ENCODE peak calls at places on chromosomes 5 and 9, in eight cellular contexts. E, Z, Y, N, L, Q, B and O are unnamed samples.

GRCh38 chr9:89739531-89740315 is 134.9 kb downstream of the GADD45G start:
- DNase-seq in Q (no peak), Z (no peak), Y (no peak), E (no peak), L (no peak), B (no peak), N (no peak), O (no peak)

GRCh38 chr5:95631991-95632675 is 12.2 kb downstream of the GPR150 start:
- DNase-seq in L (no peak), Z (peak), Q (no peak), B (no peak), Y (peak), N (no peak), E (no peak), O (no peak)

GRCh38 chr5:133506165-133506564 is 106.2 kb downstream of the FSTL4 start:
- DNase-seq in E (no peak), Z (no peak), N (no peak), Y (no peak), Q (no peak), B (no peak), L (no peak), O (no peak)

GRCh38 chr5:180160822-180161221 is 48.2 kb downstream of the RASGEF1C start:
- DNase-seq in E (no peak), Z (no peak), Q (no peak), L (no peak), N (no peak), B (no peak), Y (no peak), O (no peak)

GRCh38 chr5:180658774-180659564 is 9.6 kb upstream of the FLT4 start:
- DNase-seq in Q (no peak), Y (peak), B (no peak), E (no peak), N (no peak), L (no peak), Z (no peak), O (no peak)

GRCh38 chr9:109903515-109904138 is 123.6 kb downstream of the PALM2AKAP2 start:
- DNase-seq in E (peak), L (peak), Q (peak), B (no peak), N (peak), Z (peak), Y (peak), O (peak)

GRCh38 chr5:76626738-76627137 is 3.5 kb upstream of the F2RL2 start:
- DNase-seq in Y (no peak), B (no peak), E (no peak), L (no peak), Z (no peak), N (no peak), Q (no peak), O (no peak)

GRCh38 chr5:135669416-135669815 is 90.6 kb upstream of the CXCL14 start:
- DNase-seq in E (no peak), B (no peak), L (no peak), Z (no peak), Y (no peak), N (no peak), Q (no peak), O (no peak)

GRCh38 chr9:83119873-83120272 is 56.9 kb upstream of the RASEF start:
- DNase-seq in Y (no peak), L (no peak), E (no peak), N (peak), Z (no peak), Q (no peak), B (no peak), O (no peak)

GRCh38 chr9:109918359-109919163 is 138.6 kb downstream of the PALM2AKAP2 start:
- DNase-seq in Y (no peak), L (no peak), Z (no peak), B (no peak), N (no peak), E (no peak), Q (no peak), O (no peak)

GRCh38 chr9:20472646-20473045 is 149.7 kb downstream of the MLLT3 start:
- DNase-seq in L (no peak), Y (no peak), Z (no peak), B (no peak), N (no peak), E (no peak), Q (no peak), O (no peak)

GRCh38 chr5:83718195-83718825 is 2.3 kb downstream of the HAPLN1 start:
- DNase-seq in L (peak), B (no peak), Z (peak), E (no peak), N (peak), Y (peak), Q (peak), O (peak)

GRCh38 chr5:75300084-75300483 is 36.9 kb upstream of the HMGCR start:
- DNase-seq in Z (no peak), E (no peak), Q (no peak), B (no peak), N (no peak), Y (no peak), L (no peak), O (no peak)

GRCh38 chr9:99062549-99062948 is 42.4 kb upstream of the TGFBR1 start:
- DNase-seq in N (no peak), Q (no peak), Z (no peak), B (no peak), L (no peak), Y (no peak), E (no peak), O (no peak)

GRCh38 chr9:8365466-8366160 is 566.0 kb upstream of the DMAC1 start:
- DNase-seq in Z (no peak), L (no peak), Y (no peak), N (no peak), Q (no peak), E (no peak), B (no peak), O (no peak)

GRCh38 chr9:126482361-126483044 is 131.2 kb upstream of the LMX1B start:
- DNase-seq in N (no peak), E (no peak), Y (peak), Z (peak), Q (peak), L (peak), B (no peak), O (no peak)

GRCh38 chr5:82151622-82152021 is 126.5 kb downstream of the RPS23 start:
- DNase-seq in N (no peak), Z (no peak), Q (no peak), B (no peak), E (no peak), Y (no peak), L (no peak), O (no peak)

GRCh38 chr9:35649431-35650340 is 1.0 kb downstream of the SIT1 start:
- DNase-seq in N (no peak), Y (peak), E (peak), L (no peak), Z (peak), Q (no peak), B (no peak), O (peak)

GRCh38 chr5:151258771-151259170 is 5.8 kb downstream of the GM2A start:
- DNase-seq in Y (no peak), E (no peak), Q (no peak), Z (no peak), B (no peak), L (no peak), N (no peak), O (no peak)

GRCh38 chr5:151259931-151260330 is 6.9 kb downstream of the GM2A start:
- DNase-seq in Z (no peak), B (no peak), L (no peak), N (no peak), Y (no peak), Q (no peak), E (no peak), O (no peak)

GRCh38 chr5:151267481-151268275 is 14.7 kb downstream of the GM2A start:
- DNase-seq in N (no peak), Y (no peak), Z (no peak), L (no peak), B (no peak), E (no peak), Q (no peak), O (no peak)

GRCh38 chr5:151262532-151262931 is 9.5 kb downstream of the GM2A start:
- DNase-seq in L (no peak), E (no peak), B (no peak), Z (no peak), N (no peak), Y (no peak), Q (no peak), O (no peak)

GRCh38 chr5:151264113-151264512 is 11.1 kb downstream of the GM2A start:
- DNase-seq in E (no peak), N (peak), L (no peak), Y (peak), B (no peak), Z (peak), Q (no peak), O (no peak)
- TF ChIP-seq CTCF in E (no peak), N (no peak), L (no peak), Y (no peak), B (no peak), Z (peak), Q (no peak), O (no peak)

DNA sequence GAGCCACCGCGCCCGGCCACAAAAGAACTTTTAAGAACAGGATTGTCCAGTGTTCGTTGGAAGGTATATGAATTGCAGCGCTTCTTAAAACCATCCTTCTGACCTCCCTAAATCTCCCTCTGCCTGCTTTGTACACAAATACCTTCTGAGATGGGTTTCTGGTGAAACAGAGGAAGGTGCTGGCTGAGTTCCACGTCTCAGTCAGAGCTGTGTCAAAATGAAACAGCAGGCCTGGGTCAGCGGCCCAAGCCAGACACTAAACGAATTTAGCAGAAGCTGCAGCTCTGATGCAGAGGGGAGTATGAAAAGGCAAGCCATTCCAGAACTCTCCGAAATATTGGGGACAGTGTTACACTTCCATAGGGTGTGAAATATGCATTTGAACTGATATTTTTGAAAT is 37.8 kb upstream of the CRB2 start:
- DNase-seq in E (no peak), N (no peak), Y (peak), L (no peak), Z (no peak), B (no peak), Q (no peak), O (no peak)
- TF ChIP-seq CTCF in E (no peak), N (no peak), Y (no peak), L (no peak), Z (no peak), B (no peak), Q (no peak), O (no peak)

DNA sequence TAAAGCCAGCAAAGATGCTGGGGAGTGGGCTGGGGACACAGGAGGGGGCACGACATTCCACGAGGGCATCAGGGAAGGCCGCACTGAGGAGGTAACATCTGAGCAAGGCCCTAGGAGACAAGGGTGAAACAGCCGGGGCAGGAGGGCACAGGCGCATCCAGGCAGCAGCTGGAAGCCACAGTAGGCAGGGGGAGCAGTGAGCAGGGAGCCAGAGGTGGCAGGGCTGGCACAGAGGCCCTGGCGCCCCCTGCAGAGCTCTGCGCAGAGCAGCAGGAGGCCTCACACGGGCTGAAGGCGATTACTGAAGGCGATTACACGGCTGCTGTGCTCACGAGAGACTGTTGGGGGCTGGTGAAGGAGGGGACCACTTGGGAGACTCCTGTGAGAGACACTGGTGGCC is 15.4 kb downstream of the LMAN2 start:
- DNase-seq in E (no peak), L (peak), N (peak), Y (peak), B (no peak), Z (no peak), Q (no peak), O (no peak)
- TF ChIP-seq CTCF in E (no peak), L (peak), N (peak), Y (peak), B (no peak), Z (peak), Q (no peak), O (peak)

GRCh38 chr5:167263185-167263584 is 1028.3 kb upstream of the WWC1 start:
- DNase-seq in Z (no peak), Y (no peak), N (no peak), L (no peak), E (no peak), B (no peak), Q (no peak), O (no peak)

GRCh38 chr5:167255931-167256330 is 1035.5 kb upstream of the WWC1 start:
- DNase-seq in B (no peak), Y (no peak), Q (no peak), Z (no peak), L (no peak), E (no peak), N (no peak), O (no peak)

GRCh38 chr5:167261309-167262100 is 1029.9 kb upstream of the WWC1 start:
- DNase-seq in E (no peak), N (no peak), Z (peak), L (peak), Y (peak), B (no peak), Q (no peak), O (no peak)
- TF ChIP-seq CTCF in E (no peak), N (peak), Z (no peak), L (peak), Y (peak), B (no peak), Q (peak), O (peak)

GRCh38 chr5:153147891-153148623 is 342.4 kb upstream of the GRIA1 start:
- DNase-seq in Z (peak), E (no peak), N (peak), L (no peak), B (no peak), Y (peak), Q (peak), O (no peak)
- TF ChIP-seq CTCF in Z (peak), E (peak), N (peak), L (peak), B (no peak), Y (peak), Q (peak), O (peak)

GRCh38 chr9:97638666-97639065 is 5.0 kb downstream of the NCBP1 start:
- DNase-seq in N (no peak), B (no peak), Y (no peak), L (no peak), Q (no peak), E (no peak), Z (no peak), O (no peak)
- TF ChIP-seq CTCF in N (no peak), B (no peak), Y (no peak), L (peak), Q (no peak), E (no peak), Z (peak), O (no peak)

GRCh38 chr9:33227013-33227398 is 13.0 kb upstream of the SPINK4 start:
- DNase-seq in Z (no peak), Y (no peak), E (peak), L (no peak), Q (no peak), B (no peak), N (no peak), O (no peak)

GRCh38 chr9:33227741-33228140 is 12.2 kb upstream of the SPINK4 start:
- DNase-seq in E (no peak), Z (no peak), B (no peak), Y (no peak), N (no peak), Q (no peak), L (no peak), O (no peak)

GRCh38 chr9:33230756-33231691 is 8.9 kb upstream of the SPINK4 start:
- DNase-seq in L (no peak), Q (no peak), E (no peak), Y (no peak), Z (no peak), B (no peak), N (peak), O (no peak)

GRCh38 chr9:33228606-33229005 is 11.4 kb upstream of the SPINK4 start:
- DNase-seq in Q (no peak), Z (no peak), L (no peak), Y (no peak), N (no peak), E (no peak), B (no peak), O (no peak)

DNA sequence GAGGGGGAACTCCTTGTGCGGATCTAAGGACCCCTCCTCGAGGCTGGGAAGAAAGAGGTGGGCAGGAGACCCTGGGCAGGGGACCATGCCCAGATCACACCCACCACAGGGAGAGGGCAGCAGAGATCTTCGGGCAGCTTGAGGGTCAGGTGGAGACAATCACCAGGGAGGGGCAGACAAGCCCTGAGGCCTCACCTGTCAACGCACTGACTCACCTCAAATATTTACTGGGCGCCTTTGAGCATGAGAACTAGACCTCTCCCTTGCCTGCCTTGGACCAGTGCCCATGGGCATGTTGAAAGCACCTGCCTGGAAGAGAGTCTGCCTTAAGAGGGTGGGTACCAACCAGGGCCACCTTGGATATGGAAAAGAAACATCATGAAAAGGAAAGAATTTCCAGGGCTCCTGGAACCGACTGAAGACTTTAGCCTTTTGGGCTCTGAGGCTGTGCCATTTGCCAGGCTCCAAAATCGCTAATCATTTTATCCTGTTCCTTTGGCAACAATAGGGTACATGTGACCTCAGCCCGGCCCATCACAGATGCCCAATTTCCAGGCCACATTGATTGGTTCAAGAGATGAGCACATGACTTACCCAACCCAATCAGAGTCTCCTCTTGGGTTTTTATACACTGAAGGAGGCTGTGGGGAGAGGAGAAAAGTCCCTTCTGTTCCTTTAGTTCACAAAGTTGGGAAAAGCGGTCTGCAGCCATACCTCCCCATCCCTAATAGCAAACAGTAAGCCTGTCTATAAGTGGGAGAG is 10.4 kb upstream of the SPINK4 start:
- DNase-seq in L (peak), Q (peak), E (no peak), N (peak), B (no peak), Y (no peak), Z (no peak), O (no peak)
- TF ChIP-seq CTCF in L (peak), Q (no peak), E (no peak), N (peak), B (no peak), Y (no peak), Z (no peak), O (peak)

DNA sequence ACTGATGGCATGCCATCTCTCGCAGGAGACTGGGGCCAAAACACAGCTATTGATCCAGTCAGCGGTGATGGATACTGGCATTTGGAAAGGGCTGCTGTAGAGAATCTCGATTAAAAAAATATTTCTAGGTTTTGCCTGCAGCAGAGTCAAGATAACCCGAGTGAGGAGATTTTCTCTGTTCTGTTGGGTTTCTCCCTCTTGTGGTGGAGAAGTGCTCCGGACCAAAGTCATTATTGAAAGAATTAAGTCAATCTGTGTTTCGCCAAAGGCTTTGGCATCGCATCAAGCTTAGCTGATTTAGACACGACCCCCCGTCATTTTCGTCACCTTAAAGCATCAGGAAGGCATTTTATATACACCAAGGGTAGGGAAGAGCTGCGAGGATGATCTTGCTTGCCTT is 97.2 kb upstream of the IRX2 start:
- DNase-seq in E (no peak), L (no peak), B (no peak), Z (no peak), Q (no peak), N (no peak), Y (no peak), O (no peak)
- TF ChIP-seq CTCF in E (no peak), L (no peak), B (no peak), Z (no peak), Q (no peak), N (no peak), Y (no peak), O (no peak)

DNA sequence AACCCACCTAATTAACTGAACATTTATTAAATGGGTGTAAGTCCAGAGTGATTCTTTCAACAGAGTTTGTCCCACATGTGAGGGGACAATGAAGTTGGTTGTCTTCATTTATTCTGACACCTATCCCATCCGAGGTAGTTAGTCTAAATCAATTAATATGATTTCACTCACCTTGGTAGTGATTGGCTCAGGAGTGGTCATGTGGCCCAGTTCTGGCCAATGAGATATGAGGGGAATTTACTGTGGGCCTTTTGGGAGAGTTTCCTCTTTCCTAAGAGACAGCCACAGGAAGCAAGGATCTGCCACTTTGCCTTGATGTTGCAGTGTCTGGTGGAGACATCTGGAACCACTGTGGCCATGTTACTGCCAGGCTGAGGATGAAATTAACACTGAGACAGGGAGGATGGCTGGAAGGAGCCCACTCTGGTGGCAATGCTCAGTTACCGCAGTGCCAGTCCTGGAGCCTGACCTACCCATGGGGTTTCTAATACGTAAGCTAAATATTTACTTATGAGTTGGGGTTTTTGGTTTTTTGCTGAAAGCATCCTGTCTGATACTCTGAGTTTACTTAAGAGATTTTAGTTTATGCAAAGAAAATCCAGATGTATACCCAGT is 118.6 kb downstream of the FGF18 start:
- DNase-seq in Z (no peak), L (no peak), N (no peak), E (no peak), Q (no peak), Y (no peak), B (no peak), O (no peak)
- TF ChIP-seq CTCF in Z (no peak), L (no peak), N (no peak), E (no peak), Q (no peak), Y (no peak), B (no peak), O (no peak)